ENCODE peak calls at places on chromosomes 12 and 14, in ten cellular contexts. S is GM12865, U is psoas muscle, P is PC-3, D is fibroblast of mammary gland, F is upper lobe of right lung, W is uterus, Z is upper lobe of left lung, X is AG10803, V is esophagus squamous epithelium. Q is an unnamed sample.

GRCh38 chr12:126397071-126397571 is 1331.9 kb downstream of the AACS start:
- DNase-seq in F (no peak), S (peak; percentile 1), D (peak; percentile 46), P (peak; percentile 9), X (peak; percentile 52), Z (no peak), W (no peak), V (no peak), U (no peak), Q (no peak)

GRCh38 chr14:90489916-90490726 is 93.3 kb downstream of the CALM1 start:
- DNase-seq in S (no peak), D (peak; percentile 78), X (no peak), V (no peak), W (no peak), Z (no peak), U (no peak), P (no peak), F (no peak), Q (no peak)

GRCh38 chr12:46455648-46456352 is 83.2 kb upstream of the SLC38A2 start:
- DNase-seq in U (no peak), Z (no peak), F (no peak), D (no peak), P (peak; percentile 97), V (no peak), X (no peak), W (no peak), S (no peak), Q (no peak)

GRCh38 chr14:38855513-38855912 is 247.5 kb downstream of the SEC23A start:
- DNase-seq in X (no peak), F (no peak), Z (no peak), V (no peak), D (no peak), U (no peak), S (no peak), P (no peak), W (no peak), Q (no peak)

GRCh38 chr12:114269153-114269552 is 136.8 kb downstream of the TBX5 start:
- DNase-seq in F (no peak), S (peak; percentile 3), W (no peak), P (no peak), D (no peak), V (no peak), U (no peak), X (no peak), Z (no peak), Q (no peak)

GRCh38 chr14:94746131-94746530 is 23.8 kb downstream of the GSC start:
- DNase-seq in D (no peak), P (no peak), W (no peak), Z (no peak), V (no peak), U (no peak), F (no peak), S (no peak), X (no peak), Q (no peak)

GRCh38 chr14:68788275-68789001 is 4.4 kb downstream of the ZFP36L1 start:
- DNase-seq in F (no peak), Z (no peak), D (no peak), V (no peak), U (no peak), W (no peak), P (no peak), S (no peak), X (no peak), Q (no peak)

GRCh38 chr14:90757452-90757851 is 58.8 kb downstream of the TTC7B start:
- DNase-seq in V (no peak), W (no peak), F (no peak), X (no peak), U (peak; percentile 37), S (no peak), D (no peak), P (no peak), Z (no peak), Q (no peak)

GRCh38 chr14:91418387-91419043 is 895 bp upstream of the CCDC88C start:
- DNase-seq in W (peak; percentile 69), Z (peak; percentile 93), U (peak; percentile 66), D (peak; percentile 44), X (peak; percentile 23), V (no peak), P (peak; percentile 72), S (peak; percentile 85), F (peak; percentile 86), Q (no peak)

GRCh38 chr14:34792593-34792992 is 78.2 kb upstream of the CFL2 start:
- DNase-seq in U (no peak), Z (no peak), V (no peak), W (no peak), F (no peak), D (no peak), P (no peak), S (no peak), X (no peak), Q (no peak)

GRCh38 chr12:53365245-53365904 is 14.6 kb upstream of the SP1 start:
- DNase-seq in V (no peak), S (no peak), F (no peak), Z (no peak), D (peak; percentile 76), P (peak; percentile 22), X (no peak), U (no peak), W (no peak), Q (no peak)

GRCh38 chr12:27822076-27822712 is 42.2 kb upstream of the MANSC4 start:
- DNase-seq in V (no peak), S (peak; percentile 92), X (peak; percentile 46), P (peak; percentile 99), F (no peak), Z (no peak), U (no peak), W (no peak), D (peak; percentile 94), Q (no peak)

GRCh38 chr12:127729381-127729780 is 537.6 kb upstream of the TMEM132C start:
- DNase-seq in U (no peak), F (no peak), D (peak; percentile 8), W (no peak), S (no peak), V (no peak), Z (no peak), P (peak; percentile 41), X (peak; percentile 37), Q (no peak)

GRCh38 chr12:47312794-47313426 is 233.2 kb upstream of the AMIGO2 start:
- DNase-seq in S (peak; percentile 73), X (no peak), W (no peak), P (no peak), Z (no peak), U (no peak), F (no peak), V (no peak), D (no peak), Q (no peak)

GRCh38 chr12:132545183-132545953 is 55.4 kb downstream of the FBRSL1 start:
- DNase-seq in V (no peak), S (no peak), D (no peak), W (no peak), F (no peak), Z (no peak), X (no peak), U (no peak), P (no peak), Q (no peak)

GRCh38 chr12:8914716-8915526 is 612 bp downstream of the PHC1 start:
- DNase-seq in Z (peak; percentile 87), W (peak; percentile 46), S (peak; percentile 73), P (peak; percentile 37), U (peak; percentile 35), X (peak; percentile 17), F (peak; percentile 81), V (no peak), D (peak; percentile 45), Q (no peak)

GRCh38 chr14:32611752-32612151 is 282.7 kb downstream of the AKAP6 start:
- DNase-seq in D (peak; percentile 96), U (no peak), F (no peak), Z (no peak), V (no peak), W (no peak), S (no peak), P (peak; percentile 93), X (peak; percentile 89), Q (no peak)

GRCh38 chr12:68119250-68119649 is 40.3 kb downstream of the IFNG start:
- DNase-seq in D (no peak), X (no peak), P (peak; percentile 11), V (no peak), U (no peak), Z (no peak), F (no peak), S (peak; percentile 56), W (no peak), Q (no peak)

DNA sequence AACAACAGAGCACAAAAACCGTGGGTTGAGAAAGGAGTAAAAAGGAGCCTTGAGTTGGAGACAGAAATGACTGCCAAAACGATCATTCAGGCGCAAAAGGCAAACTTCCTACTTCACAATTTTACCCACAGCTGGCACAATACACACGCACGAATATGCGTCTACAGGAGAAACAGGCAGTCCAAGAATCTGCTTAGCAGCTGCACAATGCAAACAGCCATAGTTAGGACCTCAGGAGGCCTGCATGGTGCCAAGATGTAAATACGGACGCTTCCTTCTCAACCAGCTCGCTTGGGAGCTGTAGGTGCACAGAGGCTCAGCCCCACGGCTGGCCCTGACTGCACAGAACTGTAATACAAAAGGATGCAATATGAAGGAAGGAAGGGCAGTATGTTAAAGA is 250.1 kb upstream of the CAND1 start:
- DNase-seq in U (no peak), P (no peak), D (no peak), W (no peak), F (no peak), X (no peak), V (no peak), S (no peak), Z (no peak), Q (peak; percentile 22)
- H3K4me3 ChIP-seq in U (no peak overlapping the region), P (no peak overlapping the region), D (no peak overlapping the region), W (no peak overlapping the region), F (no peak overlapping the region), X (no peak overlapping the region), V (no peak overlapping the region), S (no peak overlapping the region), Z (no peak overlapping the region), Q (no peak overlapping the region)

DNA sequence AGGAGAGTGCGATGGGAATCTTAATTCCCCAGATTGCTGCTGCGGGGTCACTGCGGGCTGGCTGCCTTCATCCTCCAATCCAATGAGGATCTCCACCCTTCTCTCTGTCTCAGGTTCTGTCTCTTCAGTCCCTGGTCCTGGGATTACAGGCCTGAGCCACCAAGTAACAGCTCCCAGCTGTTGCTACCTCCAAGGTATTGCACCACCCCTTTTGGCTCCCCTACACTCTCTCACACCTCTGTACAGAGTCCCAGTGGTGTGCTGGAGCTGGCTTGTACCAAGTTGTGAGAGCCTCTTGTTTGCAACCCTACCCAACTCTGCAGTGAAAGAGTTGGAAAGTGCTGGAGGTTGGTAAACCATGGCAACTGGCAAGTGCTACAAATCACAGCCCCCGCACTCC is 10.0 kb upstream of the RILPL1 start:
- DNase-seq in P (no peak), X (no peak), S (no peak), F (no peak), D (no peak), U (no peak), Z (no peak), W (no peak), V (no peak), Q (no peak)
- TF ChIP-seq CTCF in P (no peak), X (no peak), S (no peak), F (no peak), D (no peak), U (no peak), Z (no peak), W (no peak), V (no peak), Q (no peak)

GRCh38 chr14:105244334-105244733 is 4.0 kb upstream of the BTBD6 start:
- DNase-seq in W (no peak), S (no peak), F (no peak), Z (no peak), V (no peak), P (no peak), D (no peak), X (no peak), U (no peak), Q (no peak)
- H3K4me3 ChIP-seq in W (no peak overlapping the region), S (no peak overlapping the region), F (no peak overlapping the region), Z (no peak overlapping the region), V (no peak overlapping the region), P (no peak overlapping the region), D (no peak overlapping the region), X (no peak overlapping the region), U (no peak overlapping the region), Q (no peak overlapping the region)

GRCh38 chr14:76917158-76917596 is 91.0 kb downstream of the LRRC74A start:
- DNase-seq in Z (no peak), U (peak; percentile 51), D (peak; percentile 84), W (peak; percentile 47), P (peak; percentile 85), V (no peak), X (peak; percentile 79), S (peak; percentile 35), F (no peak), Q (peak; percentile 46)
- TF ChIP-seq CTCF in Z (peak; percentile 75), U (peak; percentile 51), D (peak; percentile 94), W (peak; percentile 51), P (peak; percentile 77), V (no peak), X (peak; percentile 98), S (peak; percentile 42), F (peak; percentile 54), Q (peak; percentile 71)